ENCODE peak calls at places on chromosomes 5 and 9, in nine cellular contexts. I is CD8-positive, alpha-beta T cell; G is CD4-positive, CD25-positive, alpha-beta regulatory T cell; V is RWPE1; H is endothelial cell of umbilical vein; E is HepG2; U is testis; S is dorsolateral prefrontal cortex; B is cardiac muscle cell. F is an unnamed sample.

GRCh38 chr5:89267764-89268163 is 384.8 kb upstream of the MEF2C start:
- DNase-seq in E (no peak), U (no peak), H (no peak), G (no peak), I (no peak), B (no peak), V (no peak), S (no peak), F (no peak)

GRCh38 chr5:137604348-137605095 is 105.4 kb upstream of the SPOCK1 start:
- DNase-seq in V (no peak), I (no peak), U (no peak), E (no peak), B (no peak), H (no peak), S (no peak), G (no peak), F (no peak)

GRCh38 chr9:104386425-104387069 is 117.5 kb upstream of the OR13F1 start:
- DNase-seq in G (no peak), H (peak; percentile 20), B (peak; percentile 52), I (no peak), S (no peak), U (no peak), E (peak; percentile 16), V (peak; percentile 64), F (no peak)

GRCh38 chr9:89935791-89936190 is 331.0 kb downstream of the GADD45G start:
- DNase-seq in I (no peak), G (no peak), H (no peak), U (no peak), S (no peak), B (no peak), V (no peak), E (no peak), F (no peak)

GRCh38 chr5:61048534-61048933 is 103.5 kb downstream of the NDUFAF2 start:
- DNase-seq in U (no peak), G (no peak), I (no peak), B (no peak), E (no peak), H (peak; percentile 24), V (peak; percentile 59), S (no peak), F (no peak)

GRCh38 chr5:10860645-10861455 is 99.8 kb upstream of the DAP start:
- DNase-seq in V (no peak), H (no peak), S (no peak), I (no peak), E (no peak), U (no peak), G (no peak), B (no peak), F (no peak)

GRCh38 chr9:74415995-74416394 is 81.1 kb upstream of the RORB start:
- DNase-seq in V (no peak), S (no peak), I (no peak), U (no peak), B (no peak), E (no peak), G (no peak), H (no peak), F (no peak)

GRCh38 chr9:116891438-116891837 is 204.3 kb downstream of the TRIM32 start:
- DNase-seq in I (no peak), S (no peak), V (no peak), H (no peak), G (no peak), B (no peak), U (no peak), E (no peak), F (no peak)

GRCh38 chr5:3068401-3068800 is 316.9 kb upstream of the IRX2 start:
- DNase-seq in V (no peak), E (no peak), G (no peak), S (no peak), H (no peak), U (no peak), I (no peak), B (no peak), F (no peak)
- H3K27ac ChIP-seq in V (no peak overlapping the region), E (no peak overlapping the region), G (no peak overlapping the region), S (no peak overlapping the region), H (no peak overlapping the region), U (no peak overlapping the region), I (no peak overlapping the region), B (no peak overlapping the region), F (no peak overlapping the region)

GRCh38 chr9:4837768-4838546 is 45.2 kb downstream of the RCL1 start:
- DNase-seq in G (no peak), B (no peak), I (no peak), H (no peak), E (peak; percentile 81), V (no peak), U (no peak), S (no peak), F (peak; percentile 53)

GRCh38 chr9:4836676-4837075 is 43.9 kb downstream of the RCL1 start:
- DNase-seq in I (no peak), B (no peak), E (no peak), S (no peak), V (no peak), H (no peak), G (no peak), U (no peak), F (no peak)

GRCh38 chr9:4839470-4839912 is 46.7 kb downstream of the RCL1 start:
- DNase-seq in H (no peak), G (no peak), V (no peak), S (no peak), U (no peak), B (no peak), I (no peak), E (peak; percentile 98), F (no peak)

GRCh38 chr9:4840018-4840417 is 47.3 kb downstream of the RCL1 start:
- DNase-seq in H (no peak), B (no peak), V (no peak), U (no peak), I (no peak), G (no peak), E (no peak), S (no peak), F (no peak)

DNA sequence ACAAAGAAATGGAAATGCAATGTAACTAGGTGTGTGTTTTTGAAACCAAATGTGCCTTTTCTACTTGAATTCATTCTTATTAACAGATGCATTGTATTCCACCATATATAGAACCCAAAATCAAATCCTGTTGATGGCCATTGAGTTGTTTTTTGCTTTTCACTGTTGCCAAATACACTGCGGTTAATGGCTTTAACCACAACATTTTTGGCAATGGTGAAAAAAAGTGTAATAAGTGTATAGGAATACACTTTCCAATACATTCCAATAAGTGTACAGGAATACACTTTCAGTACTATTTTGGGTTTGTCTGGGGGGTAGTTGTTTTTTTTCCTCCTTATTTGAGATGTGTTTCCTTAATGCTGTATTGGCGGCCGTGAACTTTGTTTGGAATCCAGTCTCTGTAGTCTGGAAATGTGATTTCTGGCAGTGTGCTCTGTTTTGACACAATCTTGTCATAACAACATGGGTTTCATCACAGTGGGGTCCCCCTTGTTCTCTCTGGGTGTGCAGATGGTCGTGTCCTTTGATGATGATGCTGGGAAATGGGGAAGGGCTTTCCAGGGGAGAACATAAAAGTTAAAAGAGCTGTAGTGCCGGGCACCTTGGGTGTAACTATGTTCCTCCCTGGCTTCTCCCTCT is 44.5 kb downstream of the RCL1 start:
- DNase-seq in I (no peak), V (no peak), H (no peak), U (peak; percentile 38), G (no peak), E (peak; percentile 30), S (no peak), B (no peak), F (no peak)
- H3K27ac ChIP-seq in I (no peak overlapping the region), V (no peak overlapping the region), H (no peak overlapping the region), U (no peak overlapping the region), G (no peak overlapping the region), E (peak overlapping the region; percentile 75), S (peak overlapping the region; percentile 35), B (no peak overlapping the region), F (peak overlapping the region; percentile 77)

GRCh38 chr9:87550253-87550954 is 52.7 kb downstream of the DAPK1 start:
- DNase-seq in U (no peak), B (no peak), I (no peak), H (no peak), G (no peak), E (no peak), V (no peak), S (no peak), F (no peak)

GRCh38 chr9:87554976-87555375 is 57.3 kb downstream of the DAPK1 start:
- DNase-seq in V (no peak), S (no peak), E (no peak), U (no peak), I (no peak), B (no peak), H (no peak), G (no peak), F (no peak)

GRCh38 chr9:87549774-87550173 is 52.1 kb downstream of the DAPK1 start:
- DNase-seq in G (no peak), H (no peak), I (no peak), E (no peak), B (no peak), U (no peak), S (no peak), V (no peak), F (no peak)

GRCh38 chr9:87554177-87554940 is 56.7 kb downstream of the DAPK1 start:
- DNase-seq in V (no peak), U (no peak), I (no peak), E (no peak), H (no peak), B (no peak), S (no peak), G (no peak), F (peak; percentile 63)

DNA sequence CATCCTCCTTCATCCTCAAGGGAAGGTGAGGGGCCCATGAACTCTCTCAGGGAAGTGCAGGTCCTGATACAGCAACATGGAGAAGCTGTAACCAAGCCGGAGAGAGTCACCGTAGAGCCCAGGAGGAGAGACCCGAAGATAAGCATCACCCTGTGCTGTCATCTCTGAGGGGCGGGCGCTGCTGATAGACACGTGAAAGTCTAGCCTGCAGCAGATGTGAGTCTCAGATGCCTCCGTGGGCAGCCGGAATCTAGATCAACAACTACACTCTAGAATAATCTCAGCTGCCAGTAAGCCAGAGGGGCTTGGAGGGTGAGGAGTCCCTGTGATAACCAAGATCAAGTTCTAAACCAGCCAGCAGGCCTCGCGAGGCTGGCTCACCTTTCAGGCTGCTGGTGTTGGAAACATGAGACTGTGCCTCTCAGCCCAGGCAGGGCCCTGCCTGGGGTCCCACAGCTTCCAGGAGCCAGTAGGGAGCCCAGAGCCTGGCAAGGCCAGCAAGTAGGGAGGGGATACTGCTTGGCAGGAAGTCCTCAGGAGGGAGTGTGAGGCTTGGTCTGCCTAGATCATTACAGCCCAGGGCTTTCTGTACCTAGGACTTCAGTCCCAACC is 54.1 kb downstream of the DAPK1 start:
- DNase-seq in U (no peak), I (no peak), B (peak; percentile 38), E (no peak), G (no peak), S (no peak), H (no peak), V (no peak), F (no peak)
- H3K27ac ChIP-seq in U (no peak overlapping the region), I (no peak overlapping the region), B (peak overlapping the region; percentile 59), E (no peak overlapping the region), G (no peak overlapping the region), S (no peak overlapping the region), H (no peak overlapping the region), V (no peak overlapping the region), F (no peak overlapping the region)

DNA sequence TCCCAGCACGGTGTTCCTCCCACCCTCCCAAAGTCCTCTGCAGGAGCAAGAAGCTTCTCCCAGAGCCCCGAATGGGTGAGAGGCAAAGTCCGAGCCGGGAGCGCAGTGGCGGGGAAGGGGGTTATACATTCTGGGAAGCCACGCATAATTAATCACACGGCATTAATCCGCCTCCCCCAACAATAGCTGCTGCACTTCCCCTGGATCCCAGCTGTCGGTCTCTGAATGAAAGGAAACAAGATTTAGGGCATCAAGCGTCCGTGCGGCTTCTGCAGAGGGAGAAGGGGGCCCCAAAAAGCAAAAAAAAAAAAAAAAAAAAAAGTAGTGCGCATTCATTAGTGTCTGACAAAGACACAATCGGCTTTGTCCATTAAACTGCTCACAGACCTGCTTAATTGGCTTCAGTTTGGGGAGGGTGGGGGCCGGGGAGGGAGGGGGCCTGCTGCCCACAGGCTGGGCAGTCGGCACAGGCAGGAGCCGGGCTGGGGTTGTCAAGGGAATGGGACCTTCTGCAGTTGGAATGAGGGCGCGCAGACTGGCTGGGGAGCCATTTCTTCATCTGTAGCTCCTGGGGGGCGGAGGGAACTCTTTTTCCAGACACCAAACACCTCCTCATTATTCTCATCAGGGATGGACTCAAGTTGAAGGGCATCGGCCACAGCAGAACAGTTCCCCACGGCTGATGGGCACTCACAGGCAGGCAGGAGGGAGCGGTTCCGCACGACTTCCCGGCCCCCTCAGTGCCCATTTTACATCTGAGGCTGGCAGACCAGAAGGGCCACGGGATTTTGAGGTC is 3.4 kb downstream of the NOTCH1 start:
- DNase-seq in G (no peak), E (no peak), U (no peak), S (no peak), I (no peak), V (no peak), H (no peak), B (no peak), F (no peak)
- H3K27ac ChIP-seq in G (no peak overlapping the region), E (no peak overlapping the region), U (no peak overlapping the region), S (peak overlapping the region; percentile 89), I (no peak overlapping the region), V (peak overlapping the region; percentile 100), H (peak overlapping the region; percentile 80), B (no peak overlapping the region), F (no peak overlapping the region)

F was measured in aorta.